ENCODE peak calls at places on chromosome 22, in four cellular contexts. M, R, J and Z are unnamed samples.

GRCh38 chr22:37804502-37804885 is 3.2 kb upstream of the GCAT start:
- DNase-seq in M (peak; percentile 73), R (no peak), J (peak; percentile 27), Z (no peak)

GRCh38 chr22:29225422-29226090 is 19.9 kb downstream of the EMID1 start:
- DNase-seq in M (peak; percentile 32), R (no peak), J (no peak), Z (peak; percentile 33)

GRCh38 chr22:38964989-38965388 is 7.6 kb downstream of the APOBEC3A start:
- DNase-seq in M (no peak), R (no peak), J (no peak), Z (peak; percentile 46)

GRCh38 chr22:17121235-17122195 is at the start of gene TMEM121B:
- DNase-seq in M (peak; percentile 95), R (peak; percentile 50), J (peak; percentile 98), Z (peak; percentile 47)

GRCh38 chr22:36862251-36863242 is 1.7 kb downstream of the NCF4 start:
- DNase-seq in M (no peak), R (peak; percentile 31), J (no peak), Z (peak; percentile 66)

GRCh38 chr22:40668611-40669390 is 10.5 kb upstream of the MCHR1 start:
- DNase-seq in M (no peak), R (no peak), J (peak; percentile 43), Z (no peak)

GRCh38 chr22:20595461-20595860 is 88.1 kb downstream of the MED15 start:
- DNase-seq in M (no peak), R (no peak), J (no peak), Z (no peak)

GRCh38 chr22:43555561-43556515 is 144.0 kb downstream of the MPPED1 start:
- DNase-seq in M (no peak), R (no peak), J (no peak), Z (no peak)

GRCh38 chr22:39396156-39396796 is 3.3 kb upstream of the TAB1 start:
- DNase-seq in M (no peak), R (no peak), J (no peak), Z (no peak)

GRCh38 chr22:37008365-37008764 is 10.9 kb downstream of the TST start:
- DNase-seq in M (no peak), R (no peak), J (no peak), Z (no peak)

GRCh38 chr22:33922268-33922667 is 2.0 kb upstream of the LARGE1 start:
- DNase-seq in M (no peak), R (peak; percentile 55), J (peak; percentile 78), Z (peak; percentile 39)

GRCh38 chr22:23102002-23102655 is 31.8 kb downstream of the GNAZ start:
- DNase-seq in M (no peak), R (no peak), J (no peak), Z (no peak)

GRCh38 chr22:48753381-48753730 is 1074.3 kb downstream of the BRD1 start:
- DNase-seq in M (no peak), R (peak; percentile 5), J (no peak), Z (no peak)

GRCh38 chr22:36352775-36353507 is 34.8 kb downstream of the MYH9 start:
- DNase-seq in M (no peak), R (peak; percentile 91), J (peak; percentile 25), Z (no peak)

GRCh38 chr22:19287889-19288288 is 3.6 kb downstream of the CLTCL1 start:
- DNase-seq in M (no peak), R (no peak), J (no peak), Z (no peak)

GRCh38 chr22:29108137-29108536 is 35.3 kb downstream of the KREMEN1 start:
- DNase-seq in M (no peak), R (no peak), J (no peak), Z (no peak)

GRCh38 chr22:43921361-43921760 is 2.2 kb upstream of the PNPLA3 start:
- DNase-seq in M (no peak), R (no peak), J (no peak), Z (no peak)

GRCh38 chr22:19951351-19951750 is 9.7 kb upstream of the TXNRD2 start:
- DNase-seq in M (no peak), R (no peak), J (no peak), Z (no peak)

GRCh38 chr22:27903805-27904473 is 15.1 kb downstream of the PITPNB start:
- DNase-seq in M (no peak), R (no peak), J (no peak), Z (no peak)

GRCh38 chr22:38953577-38954413 is 3.6 kb upstream of the APOBEC3A start:
- DNase-seq in M (no peak), R (no peak), J (no peak), Z (peak; percentile 75)

GRCh38 chr22:47793304-47794101 is 1031.1 kb downstream of the TBC1D22A start:
- DNase-seq in M (no peak), R (no peak), J (no peak), Z (no peak)

GRCh38 chr22:36386900-36387663 is 685 bp downstream of the MYH9 start:
- DNase-seq in M (peak; percentile 78), R (peak; percentile 81), J (peak; percentile 38), Z (peak; percentile 86)

GRCh38 chr22:17576475-17576874 is 13.2 kb downstream of the SLC25A18 start:
- DNase-seq in M (no peak), R (no peak), J (peak; percentile 51), Z (no peak)

GRCh38 chr22:31341386-31342088 is 4.6 kb downstream of the PATZ1 start:
- DNase-seq in M (no peak), R (no peak), J (no peak), Z (no peak)

GRCh38 chr22:26124991-26125725 is 44.1 kb upstream of the SEZ6L start:
- DNase-seq in M (no peak), R (no peak), J (no peak), Z (no peak)

GRCh38 chr22:26979294-26979693 is 321.9 kb downstream of the MIAT start:
- DNase-seq in M (no peak), R (no peak), J (peak; percentile 70), Z (no peak)

GRCh38 chr22:33110562-33111163 is 52.5 kb upstream of the SYN3 start:
- DNase-seq in M (no peak), R (no peak), J (no peak), Z (no peak)

GRCh38 chr22:36734171-36735058 is 30.9 kb upstream of the CACNG2 start:
- DNase-seq in M (no peak), R (peak; percentile 21), J (no peak), Z (no peak)

GRCh38 chr22:39215430-39216142 is 29.2 kb downstream of the PDGFB start:
- DNase-seq in M (no peak), R (no peak), J (peak; percentile 76), Z (no peak)

GRCh38 chr22:41405588-41405987 is 23.8 kb downstream of the TEF start:
- DNase-seq in M (no peak), R (no peak), J (no peak), Z (no peak)

DNA sequence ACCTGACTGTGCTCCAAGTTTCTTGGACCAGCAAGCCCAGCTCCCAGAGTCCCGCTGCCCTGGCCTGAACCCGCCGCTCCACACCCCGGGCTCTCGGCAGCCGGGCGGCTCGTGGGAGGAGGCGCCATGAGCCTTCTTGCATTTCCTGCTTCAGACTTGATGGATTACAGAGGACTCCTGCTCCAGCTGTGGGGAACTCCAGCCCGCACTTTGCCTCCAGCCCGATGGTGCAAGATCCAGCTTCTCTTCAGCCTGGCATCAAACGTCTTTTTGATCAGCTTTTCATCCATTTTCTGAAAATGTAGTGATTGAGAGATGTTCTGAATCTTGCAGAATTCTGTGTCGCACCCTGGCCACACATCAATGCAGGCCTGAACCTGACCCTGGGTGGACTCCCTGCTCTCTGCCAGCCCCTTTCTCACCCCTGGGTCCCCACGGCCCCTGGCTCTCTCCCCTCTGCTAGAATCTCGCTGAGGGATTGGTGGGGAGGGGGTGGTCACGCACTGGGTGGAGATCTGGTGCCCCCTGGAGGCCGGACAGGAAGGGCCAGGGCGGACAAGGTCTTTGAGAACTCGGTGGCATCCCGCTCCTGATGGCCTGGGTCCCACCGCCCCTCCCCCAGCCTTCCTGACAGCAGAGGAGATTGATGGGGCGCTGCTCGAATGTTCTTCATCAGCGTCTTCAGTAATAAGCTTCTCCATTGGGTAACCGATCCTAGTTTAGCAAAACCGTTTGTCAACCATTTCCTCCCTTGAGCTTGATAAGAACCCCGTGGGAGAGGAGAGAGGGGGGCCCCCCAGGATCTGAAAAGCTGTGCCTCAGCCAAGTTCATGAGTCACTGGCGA is 12.1 kb upstream of the NFAM1 start:
- DNase-seq in M (peak; percentile 90), R (peak; percentile 84), J (peak; percentile 95), Z (peak; percentile 93)
- TF ChIP-seq POLR2AphosphoS5 in M (peak; percentile 16), R (no peak), J (peak; percentile 45), Z (no peak)

GRCh38 chr22:35308480-35308945 is 8.8 kb downstream of the TOM1 start:
- DNase-seq in M (no peak), R (no peak), J (no peak), Z (no peak)
- H3K4me1 ChIP-seq in M (peaks cover 18% of the 10 kb centered on the region), R (peaks cover 71% of the 10 kb centered on the region), J (peaks cover 4% of the 10 kb centered on the region), Z (peaks cover 59% of the 10 kb centered on the region)

GRCh38 chr22:30230787-30231461 is 15.6 kb downstream of the LIF start:
- DNase-seq in M (no peak), R (no peak), J (no peak), Z (no peak)

GRCh38 chr22:30226192-30226832 is 20.2 kb downstream of the LIF start:
- DNase-seq in M (no peak), R (no peak), J (no peak), Z (no peak)

GRCh38 chr22:30230330-30230729 is 16.2 kb downstream of the LIF start:
- DNase-seq in M (no peak), R (no peak), J (no peak), Z (no peak)

GRCh38 chr22:30227438-30228228 is 18.9 kb downstream of the LIF start:
- DNase-seq in M (no peak), R (no peak), J (no peak), Z (no peak)

DNA sequence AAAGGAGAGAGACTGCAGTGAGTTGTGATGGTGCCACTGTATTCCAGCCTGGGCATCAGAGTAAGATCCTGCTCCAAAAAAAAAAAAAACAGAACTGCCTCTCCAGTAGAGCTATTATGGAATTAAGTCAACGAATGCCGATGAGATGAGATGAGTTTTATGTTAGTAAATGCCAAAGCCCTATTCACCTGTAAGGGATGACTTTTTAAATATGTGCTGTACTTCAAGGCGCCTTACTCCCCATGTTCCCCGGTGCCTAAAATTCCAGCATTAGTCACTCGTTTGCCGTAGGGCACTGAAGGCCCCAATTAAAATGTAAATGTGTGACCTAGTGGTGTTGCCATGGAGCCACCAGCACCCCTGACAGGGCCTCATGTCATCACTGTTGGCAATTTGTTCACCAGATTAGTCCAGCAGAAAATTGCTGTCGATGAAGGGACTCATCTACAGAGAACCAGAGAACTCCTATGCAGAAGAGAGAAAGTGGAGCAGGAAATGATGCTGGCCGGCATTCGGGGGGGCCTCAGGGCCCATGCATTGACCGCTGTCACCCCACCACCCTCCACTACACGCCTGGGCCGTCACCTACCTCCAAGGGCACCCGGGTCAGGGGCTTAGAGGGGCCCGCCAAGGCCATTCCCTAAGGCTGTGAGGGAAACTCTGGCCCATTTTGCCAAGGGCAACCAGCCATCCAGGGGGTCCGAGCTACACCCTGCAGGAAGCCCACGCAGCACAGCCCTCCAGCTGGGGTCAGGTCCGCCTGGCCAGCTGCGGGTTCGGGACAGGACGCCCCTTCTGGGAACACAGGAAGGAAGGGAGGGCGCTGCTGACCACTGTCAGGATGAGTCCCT is 17.8 kb downstream of the LIF start:
- DNase-seq in M (no peak), R (no peak), J (no peak), Z (no peak)
- TF ChIP-seq POLR2AphosphoS5 in M (no peak), R (no peak), J (no peak), Z (no peak)

GRCh38 chr22:46107089-46107664 is 43.1 kb upstream of the PPARA start:
- DNase-seq in M (peak; percentile 79), R (peak; percentile 85), J (no peak), Z (peak; percentile 56)

GRCh38 chr22:46106279-46107022 is 43.9 kb upstream of the PPARA start:
- DNase-seq in M (no peak), R (no peak), J (no peak), Z (no peak)

GRCh38 chr22:46109474-46110003 is 40.8 kb upstream of the PPARA start:
- DNase-seq in M (no peak), R (no peak), J (no peak), Z (no peak)

GRCh38 chr22:46108564-46109473 is 41.5 kb upstream of the PPARA start:
- DNase-seq in M (peak; percentile 75), R (peak; percentile 79), J (peak; percentile 30), Z (peak; percentile 45)

GRCh38 chr22:46107753-46108563 is 42.4 kb upstream of the PPARA start:
- DNase-seq in M (peak; percentile 76), R (no peak), J (no peak), Z (no peak)
- H3K4me1 ChIP-seq in M (peaks cover 43% of the 10 kb centered on the region), R (peaks cover 97% of the 10 kb centered on the region), J (no peaks in the 10 kb centered on the region), Z (peaks cover 65% of the 10 kb centered on the region)